ENCODE peak calls at places on chromosome 21, in seven cellular contexts. V, N, W, S, J, Q and T are unnamed samples.
A peak's percentile ranks its signal among the peaks of the same experiment; 100 is the strongest.

GRCh38 chr21:32306021-32306780 is 7.5 kb downstream of the MRAP start:
- DNase-seq in J (no peak), Q (peak; percentile 49), V (no peak), S (no peak), W (peak; percentile 91), N (peak; percentile 96), T (no peak)

GRCh38 chr21:39471598-39471997 is 19.8 kb downstream of the SH3BGR start:
- DNase-seq in Q (no peak), V (no peak), N (no peak), S (no peak), J (no peak), W (no peak), T (no peak)

GRCh38 chr21:41217656-41218380 is 49.9 kb downstream of the BACE2 start:
- DNase-seq in J (no peak), Q (no peak), S (no peak), V (no peak), W (peak; percentile 32), N (no peak), T (peak; percentile 66)

GRCh38 chr21:17901458-17902092 is 82.4 kb upstream of the C21orf91 start:
- DNase-seq in N (no peak), J (peak; percentile 61), V (no peak), S (no peak), W (no peak), Q (no peak), T (no peak)

GRCh38 chr21:19523731-19524130 is 1120.1 kb upstream of the TMPRSS15 start:
- DNase-seq in N (no peak), S (no peak), W (no peak), V (no peak), J (peak; percentile 44), Q (no peak), T (no peak)

GRCh38 chr21:35521852-35522505 is 472.9 kb upstream of the RUNX1 start:
- DNase-seq in S (no peak), W (no peak), Q (no peak), N (no peak), J (no peak), V (no peak), T (no peak)

GRCh38 chr21:18987515-18988026 is 584.0 kb upstream of the TMPRSS15 start:
- DNase-seq in W (no peak), S (no peak), Q (no peak), V (no peak), J (no peak), N (peak; percentile 21), T (no peak)

GRCh38 chr21:8988696-8989095 is 1532.7 kb upstream of the TPTE start:
- DNase-seq in S (no peak), W (no peak), Q (no peak), N (peak; percentile 81), V (no peak), J (no peak), T (no peak)

GRCh38 chr21:31108969-31109368 is 70.7 kb upstream of the KRTAP19-8 start:
- DNase-seq in N (peak; percentile 69), S (no peak), W (peak; percentile 13), J (peak; percentile 45), Q (peak; percentile 49), V (peak; percentile 36), T (no peak)

GRCh38 chr21:31111093-31111492 is 72.8 kb upstream of the KRTAP19-8 start:
- DNase-seq in J (no peak), W (no peak), S (no peak), Q (no peak), V (no peak), N (no peak), T (no peak)

GRCh38 chr21:31107151-31107785 is 69.0 kb upstream of the KRTAP19-8 start:
- DNase-seq in N (no peak), W (no peak), Q (no peak), S (no peak), J (no peak), V (no peak), T (no peak)

GRCh38 chr21:31107871-31108270 is 69.6 kb upstream of the KRTAP19-8 start:
- DNase-seq in J (no peak), W (no peak), S (no peak), Q (no peak), V (peak; percentile 36), N (no peak), T (no peak)

GRCh38 chr21:31110430-31110829 is 72.2 kb upstream of the KRTAP19-8 start:
- DNase-seq in V (no peak), N (no peak), Q (no peak), S (no peak), W (no peak), J (no peak), T (no peak)
- H3K27ac ChIP-seq in V (no peak overlapping the region), N (no peak overlapping the region), Q (no peak overlapping the region), S (no peak overlapping the region), W (no peak overlapping the region), J (no peak overlapping the region), T (no peak overlapping the region)

GRCh38 chr21:29104239-29104708 is 26.2 kb upstream of the MAP3K7CL start:
- DNase-seq in S (no peak), W (peak; percentile 82), Q (no peak), V (no peak), J (no peak), N (no peak), T (no peak)
- TF ChIP-seq EZH2phosphoT487 in S (no peak), W (no peak), Q (no peak), V (no peak), J (no peak), N (no peak), T (no peak)

GRCh38 chr21:42687796-42688195 is 34.4 kb downstream of the PDE9A start:
- DNase-seq in S (no peak), V (no peak), J (no peak), W (no peak), N (no peak), Q (no peak), T (no peak)

GRCh38 chr21:42688226-42688840 is 34.9 kb downstream of the PDE9A start:
- DNase-seq in W (no peak), S (no peak), Q (no peak), N (no peak), J (no peak), V (no peak), T (no peak)

GRCh38 chr21:42690586-42690985 is 37.2 kb downstream of the PDE9A start:
- DNase-seq in S (no peak), W (no peak), N (no peak), V (no peak), J (no peak), Q (no peak), T (no peak)

GRCh38 chr21:42685954-42686500 is 32.6 kb downstream of the PDE9A start:
- DNase-seq in S (no peak), J (no peak), Q (no peak), W (no peak), V (no peak), N (no peak), T (no peak)

DNA sequence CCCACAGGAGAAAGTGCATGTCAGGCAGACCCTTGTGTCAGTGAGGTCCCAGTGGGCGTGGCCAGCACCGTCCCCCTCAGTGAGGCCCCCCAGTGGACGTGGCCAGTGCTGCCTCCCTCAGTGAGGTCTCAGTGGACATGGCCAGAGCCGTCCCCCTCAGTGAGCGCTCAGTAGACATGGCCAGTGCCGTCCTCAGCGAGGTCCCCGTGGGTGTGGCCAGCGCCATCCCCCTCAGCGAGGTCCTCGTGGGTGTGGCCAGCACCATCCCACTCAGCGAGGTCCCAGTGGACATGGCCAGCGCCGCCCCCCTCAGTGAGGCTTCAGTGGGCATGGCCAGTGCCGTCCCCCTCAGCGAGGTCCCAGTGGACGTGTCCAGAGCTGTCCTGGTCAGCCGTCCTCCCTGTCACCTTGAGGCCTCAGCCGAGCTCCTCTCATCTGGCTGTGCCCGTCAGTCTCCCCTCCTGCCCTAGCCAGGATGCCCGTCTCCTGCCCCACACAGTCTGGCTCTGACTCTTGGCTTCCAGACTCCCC is 35.5 kb downstream of the PDE9A start:
- DNase-seq in N (no peak), V (no peak), J (no peak), W (no peak), S (no peak), Q (peak; percentile 57), T (no peak)
- TF ChIP-seq CTCF in N (peak; percentile 54), V (peak; percentile 10), J (no peak), W (no peak), S (no peak), Q (no peak), T (no peak)

GRCh38 chr21:26809745-26810144 is 35.5 kb downstream of the ADAMTS1 start:
- DNase-seq in W (no peak), N (no peak), V (no peak), J (no peak), S (no peak), Q (no peak), T (no peak)

GRCh38 chr21:26811031-26811430 is 34.2 kb downstream of the ADAMTS1 start:
- DNase-seq in N (no peak), W (no peak), V (no peak), Q (no peak), S (no peak), J (no peak), T (no peak)

GRCh38 chr21:26813426-26813998 is 31.7 kb downstream of the ADAMTS1 start:
- DNase-seq in J (no peak), V (no peak), N (no peak), S (no peak), Q (no peak), W (no peak), T (no peak)

GRCh38 chr21:26806734-26807372 is 38.4 kb downstream of the ADAMTS1 start:
- DNase-seq in S (no peak), J (peak; percentile 82), V (no peak), N (no peak), Q (no peak), W (no peak), T (no peak)

GRCh38 chr21:26810266-26810665 is 34.9 kb downstream of the ADAMTS1 start:
- DNase-seq in J (no peak), S (no peak), V (no peak), N (no peak), W (no peak), Q (no peak), T (no peak)
- H3K27ac ChIP-seq in J (no peak overlapping the region), S (no peak overlapping the region), V (no peak overlapping the region), N (no peak overlapping the region), W (no peak overlapping the region), Q (no peak overlapping the region), T (no peak overlapping the region)

DNA sequence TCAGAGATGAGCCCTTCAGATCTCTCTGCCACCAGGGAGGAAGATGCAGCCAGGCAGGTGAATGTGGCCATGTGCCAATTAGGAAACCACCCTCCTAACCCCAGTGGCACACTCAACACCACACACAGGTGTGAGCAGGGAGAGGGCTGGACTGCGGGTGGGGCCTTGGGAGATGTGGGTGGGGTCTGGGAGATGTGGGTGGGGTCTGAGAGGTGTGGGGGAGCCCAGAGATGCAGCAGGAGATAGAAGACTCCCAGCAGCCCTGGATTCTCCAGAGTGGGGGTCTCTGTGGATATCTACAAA is 43.2 kb upstream of the COL6A1 start:
- DNase-seq in N (no peak), S (no peak), V (no peak), J (no peak), W (no peak), Q (peak; percentile 16), T (no peak)
- TF ChIP-seq EZH2phosphoT487 in N (no peak), S (no peak), V (no peak), J (no peak), W (no peak), Q (no peak), T (no peak)

GRCh38 chr21:23401278-23401677 is 2206.0 kb downstream of the MRPL39 start:
- DNase-seq in Q (peak; percentile 8), S (no peak), V (no peak), W (peak; percentile 9), N (peak; percentile 58), J (peak; percentile 61), T (peak; percentile 18)
- TF ChIP-seq CTCF in Q (peak; percentile 51), S (peak; percentile 16), V (peak; percentile 26), W (peak; percentile 54), N (peak; percentile 63), J (peak; percentile 68), T (peak; percentile 38)